ENCODE peak calls at places on chromosomes 11 and 22, in four cellular contexts. One of them, this sample, is unnamed.

GRCh38 chr22:39545310-39546063 is 12.9 kb upstream of the RPS19BP1 start:
- DNase-seq in KG1: no peak
- DNase-seq in fibroblast of mammary gland: peak; percentile 31
- DNase-seq in CD8-positive, alpha-beta T cell: peak; percentile 75
- DNase-seq in this sample: no peak

GRCh38 chr11:57288771-57289579 is 35.8 kb downstream of the TNKS1BP1 start:
- DNase-seq in CD8-positive, alpha-beta T cell: no peak
- DNase-seq in fibroblast of mammary gland: peak; percentile 96
- DNase-seq in KG1: no peak
- DNase-seq in this sample: peak; percentile 94

GRCh38 chr11:117180661-117181585 is 2.4 kb downstream of the SIDT2 start:
- DNase-seq in fibroblast of mammary gland: peak; percentile 82
- DNase-seq in CD8-positive, alpha-beta T cell: peak; percentile 51
- DNase-seq in KG1: no peak
- DNase-seq in this sample: peak; percentile 75

GRCh38 chr11:72352859-72353551 is 81.3 kb downstream of the CLPB start:
- DNase-seq in KG1: no peak
- DNase-seq in CD8-positive, alpha-beta T cell: no peak
- DNase-seq in fibroblast of mammary gland: peak; percentile 70
- DNase-seq in this sample: peak; percentile 85

GRCh38 chr11:69384548-69385465 is 90.9 kb downstream of the MYEOV start:
- DNase-seq in CD8-positive, alpha-beta T cell: no peak
- DNase-seq in fibroblast of mammary gland: no peak
- DNase-seq in KG1: no peak
- DNase-seq in this sample: no peak

GRCh38 chr11:100684101-100685065 is 2.7 kb upstream of the ARHGAP42 start:
- DNase-seq in KG1: no peak
- DNase-seq in fibroblast of mammary gland: peak; percentile 28
- DNase-seq in CD8-positive, alpha-beta T cell: no peak
- DNase-seq in this sample: peak; percentile 28

GRCh38 chr11:32448232-32448631 is 12.9 kb upstream of the WT1 start:
- DNase-seq in fibroblast of mammary gland: peak; percentile 14
- DNase-seq in CD8-positive, alpha-beta T cell: no peak
- DNase-seq in KG1: no peak
- DNase-seq in this sample: peak; percentile 65

GRCh38 chr22:49049691-49050090 is 778.0 kb downstream of the BRD1 start:
- DNase-seq in KG1: no peak
- DNase-seq in fibroblast of mammary gland: no peak
- DNase-seq in CD8-positive, alpha-beta T cell: no peak
- DNase-seq in this sample: no peak

GRCh38 chr11:23314162-23314561 is 453.9 kb upstream of the CCDC179 start:
- DNase-seq in fibroblast of mammary gland: no peak
- DNase-seq in KG1: no peak
- DNase-seq in CD8-positive, alpha-beta T cell: no peak
- DNase-seq in this sample: no peak

GRCh38 chr22:33108037-33108436 is 49.9 kb upstream of the SYN3 start:
- DNase-seq in fibroblast of mammary gland: no peak
- DNase-seq in CD8-positive, alpha-beta T cell: no peak
- DNase-seq in KG1: no peak
- DNase-seq in this sample: no peak

GRCh38 chr11:5600374-5600851 is 4.0 kb downstream of the TRIM6 start:
- DNase-seq in fibroblast of mammary gland: peak; percentile 66
- DNase-seq in CD8-positive, alpha-beta T cell: peak; percentile 58
- DNase-seq in KG1: peak; percentile 12
- DNase-seq in this sample: peak; percentile 79

GRCh38 chr22:19464546-19464945 is 14.4 kb downstream of the UFD1 start:
- DNase-seq in CD8-positive, alpha-beta T cell: no peak
- DNase-seq in fibroblast of mammary gland: no peak
- DNase-seq in KG1: no peak
- DNase-seq in this sample: no peak

GRCh38 chr11:10725907-10726253 is 25.2 kb upstream of the CTR9 start:
- DNase-seq in fibroblast of mammary gland: no peak
- DNase-seq in CD8-positive, alpha-beta T cell: no peak
- DNase-seq in KG1: no peak
- DNase-seq in this sample: no peak

GRCh38 chr11:78212586-78213371 is 24.1 kb downstream of the USP35 start:
- DNase-seq in KG1: no peak
- DNase-seq in fibroblast of mammary gland: peak; percentile 57
- DNase-seq in CD8-positive, alpha-beta T cell: no peak
- DNase-seq in this sample: no peak

GRCh38 chr11:10021563-10021962 is 272.5 kb downstream of the SBF2 start:
- DNase-seq in KG1: no peak
- DNase-seq in fibroblast of mammary gland: no peak
- DNase-seq in CD8-positive, alpha-beta T cell: no peak
- DNase-seq in this sample: no peak

GRCh38 chr22:45246060-45246985 is 5.6 kb upstream of the KIAA0930 start:
- DNase-seq in fibroblast of mammary gland: peak; percentile 96
- DNase-seq in KG1: no peak
- DNase-seq in CD8-positive, alpha-beta T cell: no peak
- DNase-seq in this sample: peak; percentile 95

GRCh38 chr11:68582416-68583046 is 101.8 kb upstream of the GAL start:
- DNase-seq in KG1: no peak
- DNase-seq in fibroblast of mammary gland: no peak
- DNase-seq in CD8-positive, alpha-beta T cell: no peak
- DNase-seq in this sample: no peak

GRCh38 chr11:86013718-86014117 is 55.2 kb downstream of the PICALM start:
- DNase-seq in KG1: no peak
- DNase-seq in CD8-positive, alpha-beta T cell: no peak
- DNase-seq in fibroblast of mammary gland: no peak
- DNase-seq in this sample: no peak

GRCh38 chr11:1050581-1051355 is 14.2 kb upstream of the MUC6 start:
- DNase-seq in KG1: peak; percentile 15
- DNase-seq in CD8-positive, alpha-beta T cell: peak; percentile 70
- DNase-seq in fibroblast of mammary gland: peak; percentile 42
- DNase-seq in this sample: peak; percentile 64

GRCh38 chr11:8610532-8611116 is 16.6 kb upstream of the STK33 start:
- DNase-seq in fibroblast of mammary gland: no peak
- DNase-seq in KG1: no peak
- DNase-seq in CD8-positive, alpha-beta T cell: peak; percentile 13
- DNase-seq in this sample: no peak

GRCh38 chr11:30992513-30992849 is 377.1 kb downstream of the DCDC1 start:
- DNase-seq in CD8-positive, alpha-beta T cell: no peak
- DNase-seq in fibroblast of mammary gland: no peak
- DNase-seq in KG1: no peak
- DNase-seq in this sample: peak; percentile 1

GRCh38 chr22:23205330-23205729 is 25.0 kb downstream of the BCR start:
- DNase-seq in fibroblast of mammary gland: no peak
- DNase-seq in CD8-positive, alpha-beta T cell: no peak
- DNase-seq in KG1: no peak
- DNase-seq in this sample: no peak

GRCh38 chr11:2740275-2740940 is 40.6 kb upstream of the KCNQ1OT1 start:
- DNase-seq in CD8-positive, alpha-beta T cell: no peak
- DNase-seq in KG1: no peak
- DNase-seq in fibroblast of mammary gland: no peak
- DNase-seq in this sample: no peak

GRCh38 chr11:102154806-102155205 is 44.6 kb downstream of the YAP1 start:
- DNase-seq in fibroblast of mammary gland: no peak
- DNase-seq in KG1: no peak
- DNase-seq in CD8-positive, alpha-beta T cell: no peak
- DNase-seq in this sample: no peak

GRCh38 chr11:103532133-103532788 is 423.0 kb downstream of the DYNC2H1 start:
- DNase-seq in KG1: no peak
- DNase-seq in CD8-positive, alpha-beta T cell: no peak
- DNase-seq in fibroblast of mammary gland: peak; percentile 82
- DNase-seq in this sample: peak; percentile 94

GRCh38 chr11:4697583-4697982 is at the start of gene OR51E2:
- DNase-seq in KG1: no peak
- DNase-seq in fibroblast of mammary gland: no peak
- DNase-seq in CD8-positive, alpha-beta T cell: no peak
- DNase-seq in this sample: peak; percentile 21

GRCh38 chr11:67468056-67468455 is 995 bp downstream of the TMEM134 start:
- DNase-seq in KG1: no peak
- DNase-seq in CD8-positive, alpha-beta T cell: no peak
- DNase-seq in fibroblast of mammary gland: no peak
- DNase-seq in this sample: no peak

GRCh38 chr11:34339149-34340064 is 18.4 kb downstream of the ABTB2 start:
- DNase-seq in fibroblast of mammary gland: no peak
- DNase-seq in CD8-positive, alpha-beta T cell: peak; percentile 10
- DNase-seq in KG1: no peak
- DNase-seq in this sample: no peak

GRCh38 chr11:34830648-34831047 is 85.5 kb downstream of the APIP start:
- DNase-seq in CD8-positive, alpha-beta T cell: no peak
- DNase-seq in fibroblast of mammary gland: no peak
- DNase-seq in KG1: no peak
- DNase-seq in this sample: no peak

This sample was measured in ELR.